ENCODE peak calls at places on chromosomes 12 and 14, in eight cellular contexts. T is adipocyte; Y is GOT3; U is LHCN-M2; H is stimulated activated CD4-positive, alpha-beta T cell treated with anti-CD3 and anti-CD28 coated beads, Interleukin-1b, Interleukin-23, amount 100 ng/mL, for 48 hours; C is HTR-8/SVneo; D is uterus; E is DMS153. O is an unnamed sample.

GRCh38 chr12:102917026-102917787 is at the start of gene PAH:
- DNase-seq in T (no peak), Y (no peak), U (no peak), H (peak), C (no peak), D (no peak), E (peak), O (no peak)

GRCh38 chr12:530308-530707 is 70.6 kb downstream of the B4GALNT3 start:
- DNase-seq in T (no peak), Y (no peak), U (peak), H (no peak), C (no peak), D (no peak), E (no peak), O (no peak)

GRCh38 chr12:40829738-40830144 is 137.5 kb downstream of the CNTN1 start:
- DNase-seq in T (no peak), Y (no peak), U (no peak), H (no peak), C (no peak), D (no peak), E (no peak), O (no peak)

GRCh38 chr12:114918535-114919233 is 234.7 kb upstream of the TBX3 start:
- DNase-seq in T (peak), Y (no peak), U (peak), H (no peak), C (peak), D (no peak), E (no peak), O (no peak)

GRCh38 chr12:115341442-115341841 is 657.5 kb upstream of the TBX3 start:
- DNase-seq in T (peak), Y (peak), U (peak), H (peak), C (peak), D (peak), E (no peak), O (peak)

GRCh38 chr12:2061402-2061801 is 8.6 kb downstream of the CACNA1C start:
- DNase-seq in T (no peak), Y (no peak), U (no peak), H (no peak), C (no peak), D (no peak), E (no peak), O (no peak)

GRCh38 chr12:124445121-124445718 is 122.2 kb downstream of the NCOR2 start:
- DNase-seq in T (no peak), Y (no peak), U (no peak), H (no peak), C (no peak), D (no peak), E (no peak), O (no peak)

GRCh38 chr14:35342160-35343010 is 50.2 kb downstream of the PSMA6 start:
- DNase-seq in T (peak), Y (no peak), U (peak), H (no peak), C (no peak), D (no peak), E (no peak), O (no peak)

GRCh38 chr12:114936148-114937099 is 252.4 kb upstream of the TBX3 start:
- DNase-seq in T (no peak), Y (no peak), U (peak), H (no peak), C (peak), D (no peak), E (no peak), O (no peak)

GRCh38 chr12:132502149-132502881 is 12.4 kb downstream of the FBRSL1 start:
- DNase-seq in T (no peak), Y (no peak), U (no peak), H (no peak), C (no peak), D (no peak), E (no peak), O (no peak)

GRCh38 chr12:65232490-65233077 is 45.9 kb upstream of the MSRB3 start:
- DNase-seq in T (peak), Y (no peak), U (peak), H (no peak), C (peak), D (no peak), E (no peak), O (no peak)

GRCh38 chr14:103072595-103073366 is 11.2 kb upstream of the LBHD2 start:
- DNase-seq in T (no peak), Y (no peak), U (no peak), H (no peak), C (no peak), D (no peak), E (no peak), O (no peak)

GRCh38 chr14:101183376-101184103 is 280.0 kb upstream of the RTL1 start:
- DNase-seq in T (no peak), Y (no peak), U (no peak), H (no peak), C (no peak), D (peak), E (no peak), O (no peak)

GRCh38 chr14:90419200-90419599 is 22.4 kb downstream of the CALM1 start:
- DNase-seq in T (peak), Y (peak), U (peak), H (no peak), C (peak), D (peak), E (peak), O (peak)

GRCh38 chr14:72788972-72789728 is 104.8 kb downstream of the DPF3 start:
- DNase-seq in T (no peak), Y (no peak), U (no peak), H (no peak), C (no peak), D (no peak), E (no peak), O (no peak)

GRCh38 chr12:68200854-68201253 is 24.8 kb downstream of the IL26 start:
- DNase-seq in T (no peak), Y (no peak), U (no peak), H (no peak), C (peak), D (no peak), E (no peak), O (no peak)

GRCh38 chr12:67456281-67456918 is 187.2 kb downstream of the CAND1 start:
- DNase-seq in T (peak), Y (peak), U (peak), H (no peak), C (no peak), D (peak), E (no peak), O (peak)

GRCh38 chr12:111438501-111438900 is 32.8 kb downstream of the SH2B3 start:
- DNase-seq in T (peak), Y (no peak), U (peak), H (peak), C (peak), D (no peak), E (no peak), O (no peak)

GRCh38 chr14:67396381-67396965 is 15.5 kb downstream of the PLEK2 start:
- DNase-seq in T (peak), Y (no peak), U (peak), H (no peak), C (peak), D (no peak), E (no peak), O (no peak)

GRCh38 chr12:54968181-54968730 is 16.3 kb downstream of the TESPA1 start:
- DNase-seq in T (no peak), Y (no peak), U (no peak), H (no peak), C (no peak), D (no peak), E (no peak), O (no peak)

GRCh38 chr12:95574030-95574429 is 22.8 kb upstream of the USP44 start:
- DNase-seq in T (no peak), Y (no peak), U (no peak), H (no peak), C (no peak), D (no peak), E (no peak), O (no peak)

GRCh38 chr14:96167224-96168148 is 37.2 kb upstream of the BDKRB2 start:
- DNase-seq in T (peak), Y (no peak), U (peak), H (no peak), C (peak), D (no peak), E (peak), O (no peak)

GRCh38 chr14:72680853-72681640 is 212.9 kb downstream of the DPF3 start:
- DNase-seq in T (no peak), Y (no peak), U (no peak), H (no peak), C (no peak), D (no peak), E (no peak), O (no peak)

GRCh38 chr14:67502867-67503266 is 14.3 kb upstream of the TMEM229B start:
- DNase-seq in T (no peak), Y (no peak), U (no peak), H (no peak), C (no peak), D (no peak), E (no peak), O (no peak)

GRCh38 chr12:92021665-92022033 is 124.0 kb downstream of the BTG1 start:
- DNase-seq in T (no peak), Y (no peak), U (no peak), H (no peak), C (peak), D (no peak), E (no peak), O (no peak)

GRCh38 chr12:77795699-77796098 is 35.0 kb upstream of the NAV3 start:
- DNase-seq in T (peak), Y (no peak), U (peak), H (no peak), C (no peak), D (no peak), E (no peak), O (peak)

GRCh38 chr12:25694072-25694471 is 141.0 kb upstream of the LMNTD1 start:
- DNase-seq in T (peak), Y (no peak), U (peak), H (no peak), C (peak), D (no peak), E (no peak), O (peak)

GRCh38 chr12:40566246-40566645 is 126.0 kb upstream of the CNTN1 start:
- DNase-seq in T (no peak), Y (no peak), U (no peak), H (no peak), C (no peak), D (no peak), E (no peak), O (no peak)

GRCh38 chr14:68982581-68982980 is 3.5 kb upstream of the ACTN1 start:
- DNase-seq in T (peak), Y (no peak), U (no peak), H (no peak), C (no peak), D (no peak), E (no peak), O (no peak)

GRCh38 chr12:114368685-114369084 is 37.3 kb downstream of the TBX5 start:
- DNase-seq in T (peak), Y (no peak), U (no peak), H (no peak), C (no peak), D (no peak), E (no peak), O (no peak)

GRCh38 chr12:125518074-125518473 is 452.8 kb downstream of the AACS start:
- DNase-seq in T (peak), Y (no peak), U (no peak), H (no peak), C (no peak), D (no peak), E (no peak), O (no peak)

GRCh38 chr14:58027904-58028303 is 124.1 kb downstream of the ARMH4 start:
- DNase-seq in T (no peak), Y (no peak), U (no peak), H (no peak), C (no peak), D (no peak), E (no peak), O (no peak)

O was measured in brain pericyte.